ENCODE peak calls at places on chromosomes 5 and 9, in seven cellular contexts. G, V, H, U, Z, F and X are unnamed samples.

GRCh38 chr5:173283318-173284288 is 44.6 kb downstream of the STC2 start:
- DNase-seq in H (peak), U (peak), F (peak), V (peak), Z (peak), G (peak), X (peak)

GRCh38 chr5:110463116-110463515 is 263.4 kb downstream of the TMEM232 start:
- DNase-seq in V (no peak), H (no peak), Z (peak), U (no peak), G (no peak), F (no peak), X (no peak)

GRCh38 chr5:138783976-138784375 is 30.8 kb downstream of the CTNNA1 start:
- DNase-seq in Z (no peak), H (no peak), G (no peak), V (no peak), U (no peak), F (no peak), X (no peak)

GRCh38 chr5:91652678-91653077 is 269.6 kb upstream of the ARRDC3 start:
- DNase-seq in H (no peak), Z (no peak), U (no peak), V (no peak), F (no peak), G (no peak), X (no peak)

GRCh38 chr9:134570151-134570621 is 71.4 kb upstream of the COL5A1 start:
- DNase-seq in F (no peak), U (no peak), G (no peak), V (no peak), Z (peak), H (no peak), X (no peak)

GRCh38 chr9:137146527-137146918 is 7.6 kb downstream of the GRIN1 start:
- DNase-seq in H (no peak), U (no peak), Z (no peak), V (no peak), G (no peak), F (no peak), X (peak)

GRCh38 chr5:124981901-124982300 is 235.5 kb upstream of the ZNF608 start:
- DNase-seq in V (no peak), G (no peak), F (no peak), U (no peak), H (no peak), Z (no peak), X (no peak)

GRCh38 chr5:60633336-60633735 is 66.6 kb downstream of the DEPDC1B start:
- DNase-seq in Z (peak), F (no peak), U (peak), G (no peak), V (no peak), H (no peak), X (no peak)

GRCh38 chr9:119596703-119597102 is 227.5 kb upstream of the BRINP1 start:
- DNase-seq in H (no peak), G (no peak), F (no peak), U (no peak), Z (no peak), V (no peak), X (no peak)

GRCh38 chr5:103472820-103473219 is 89.8 kb downstream of the NUDT12 start:
- DNase-seq in Z (peak), F (no peak), V (no peak), U (no peak), G (no peak), H (no peak), X (no peak)

GRCh38 chr5:39175273-39175955 is 43.9 kb downstream of the FYB1 start:
- DNase-seq in U (no peak), Z (no peak), G (peak), H (no peak), F (no peak), V (no peak), X (no peak)

GRCh38 chr9:93072383-93072795 is 13.9 kb downstream of the SUSD3 start:
- DNase-seq in F (no peak), V (no peak), U (peak), Z (peak), G (no peak), H (no peak), X (no peak)

GRCh38 chr9:98533132-98533531 is 175.6 kb downstream of the GABBR2 start:
- DNase-seq in H (no peak), U (no peak), F (no peak), G (no peak), Z (peak), V (no peak), X (no peak)

GRCh38 chr9:100561256-100561655 is 16.6 kb upstream of the CAVIN4 start:
- DNase-seq in H (no peak), Z (no peak), F (no peak), V (no peak), G (no peak), U (no peak), X (no peak)